ENCODE peak calls at places on chromosome 22, in four cellular contexts. One of them, this sample, is unnamed.

GRCh38 chr22:29011200-29011867 is 50.3 kb downstream of the C22orf31 start:
- DNase-seq in psoas muscle: no peak
- DNase-seq in tibial nerve: no peak
- DNase-seq in A549: no peak
- DNase-seq in this sample: no peak

GRCh38 chr22:35835267-35835997 is 117.8 kb downstream of the APOL5 start:
- DNase-seq in psoas muscle: no peak
- DNase-seq in tibial nerve: no peak
- DNase-seq in A549: no peak
- DNase-seq in this sample: peak

GRCh38 chr22:47452184-47452583 is 689.7 kb downstream of the TBC1D22A start:
- DNase-seq in psoas muscle: no peak
- DNase-seq in tibial nerve: no peak
- DNase-seq in A549: peak
- DNase-seq in this sample: no peak

GRCh38 chr22:20517422-20517821 is 10.0 kb downstream of the MED15 start:
- DNase-seq in psoas muscle: no peak
- DNase-seq in tibial nerve: no peak
- DNase-seq in A549: no peak
- DNase-seq in this sample: no peak

GRCh38 chr22:31893460-31893859 is 50.9 kb upstream of the YWHAH start:
- DNase-seq in psoas muscle: no peak
- DNase-seq in tibial nerve: no peak
- DNase-seq in A549: no peak
- DNase-seq in this sample: no peak

GRCh38 chr22:23556026-23556620 is 24.0 kb downstream of the IGLL1 start:
- DNase-seq in psoas muscle: no peak
- DNase-seq in tibial nerve: no peak
- DNase-seq in A549: no peak
- DNase-seq in this sample: no peak

GRCh38 chr22:29914991-29915390 is 32.0 kb downstream of the MTMR3 start:
- DNase-seq in psoas muscle: no peak
- DNase-seq in tibial nerve: no peak
- DNase-seq in A549: no peak
- DNase-seq in this sample: peak

GRCh38 chr22:20108757-20109230 is 7.1 kb upstream of the RANBP1 start:
- DNase-seq in psoas muscle: peak
- DNase-seq in tibial nerve: no peak
- DNase-seq in A549: no peak
- DNase-seq in this sample: no peak

GRCh38 chr22:23315341-23315917 is 135.1 kb downstream of the BCR start:
- DNase-seq in psoas muscle: no peak
- DNase-seq in tibial nerve: peak
- DNase-seq in A549: peak
- DNase-seq in this sample: peak

GRCh38 chr22:39624501-39624821 is 53.9 kb downstream of the CACNA1I start:
- DNase-seq in psoas muscle: no peak
- DNase-seq in tibial nerve: no peak
- DNase-seq in A549: no peak
- DNase-seq in this sample: no peak

GRCh38 chr22:22746963-22747933 is 102.8 kb downstream of the GGTLC2 start:
- DNase-seq in psoas muscle: no peak
- DNase-seq in tibial nerve: no peak
- DNase-seq in A549: no peak
- DNase-seq in this sample: no peak

GRCh38 chr22:20745177-20745576 is 28.7 kb upstream of the SERPIND1 start:
- DNase-seq in psoas muscle: no peak
- DNase-seq in tibial nerve: no peak
- DNase-seq in A549: no peak
- DNase-seq in this sample: no peak

GRCh38 chr22:21766933-21767462 is 31.4 kb upstream of the YPEL1 start:
- DNase-seq in psoas muscle: no peak
- DNase-seq in tibial nerve: no peak
- DNase-seq in A549: no peak
- DNase-seq in this sample: no peak

GRCh38 chr22:22520667-22521602 is 865 bp upstream of the ZNF280A start:
- DNase-seq in psoas muscle: no peak
- DNase-seq in tibial nerve: no peak
- DNase-seq in A549: no peak
- DNase-seq in this sample: peak

GRCh38 chr22:39748877-39749276 is 144.7 kb downstream of the ENTHD1 start:
- DNase-seq in psoas muscle: no peak
- DNase-seq in tibial nerve: no peak
- DNase-seq in A549: no peak
- DNase-seq in this sample: peak

GRCh38 chr22:30474683-30475424 is 3.0 kb upstream of the SEC14L3 start:
- DNase-seq in psoas muscle: no peak
- DNase-seq in tibial nerve: no peak
- DNase-seq in A549: no peak
- DNase-seq in this sample: no peak

GRCh38 chr22:22702874-22703570 is 58.6 kb downstream of the GGTLC2 start:
- DNase-seq in psoas muscle: no peak
- DNase-seq in tibial nerve: no peak
- DNase-seq in A549: no peak
- DNase-seq in this sample: no peak

GRCh38 chr22:36398602-36399472 is 11.1 kb upstream of the MYH9 start:
- DNase-seq in psoas muscle: no peak
- DNase-seq in tibial nerve: no peak
- DNase-seq in A549: no peak
- DNase-seq in this sample: peak

GRCh38 chr22:35467788-35468187 is 67.8 kb downstream of the MCM5 start:
- DNase-seq in psoas muscle: peak
- DNase-seq in tibial nerve: peak
- DNase-seq in A549: peak
- DNase-seq in this sample: peak

GRCh38 chr22:31544481-31545480 is 48.4 kb downstream of the SFI1 start:
- DNase-seq in psoas muscle: no peak
- DNase-seq in tibial nerve: no peak
- DNase-seq in A549: no peak
- DNase-seq in this sample: no peak

GRCh38 chr22:19800761-19801244 is 40.2 kb downstream of the TBX1 start:
- DNase-seq in psoas muscle: no peak
- DNase-seq in tibial nerve: no peak
- DNase-seq in A549: peak
- DNase-seq in this sample: peak

GRCh38 chr22:36291831-36292740 is 39.2 kb downstream of the APOL1 start:
- DNase-seq in psoas muscle: no peak
- DNase-seq in tibial nerve: no peak
- DNase-seq in A549: no peak
- DNase-seq in this sample: no peak

GRCh38 chr22:26479792-26480610 is 3.6 kb downstream of the HPS4 start:
- DNase-seq in psoas muscle: no peak
- DNase-seq in tibial nerve: no peak
- DNase-seq in A549: no peak
- DNase-seq in this sample: peak

GRCh38 chr22:34019190-34019845 is 99.0 kb upstream of the LARGE1 start:
- DNase-seq in psoas muscle: no peak
- DNase-seq in tibial nerve: no peak
- DNase-seq in A549: no peak
- DNase-seq in this sample: no peak

GRCh38 chr22:31250740-31251330 is 38.7 kb downstream of the LIMK2 start:
- DNase-seq in psoas muscle: no peak
- DNase-seq in tibial nerve: no peak
- DNase-seq in A549: no peak
- DNase-seq in this sample: peak

DNA sequence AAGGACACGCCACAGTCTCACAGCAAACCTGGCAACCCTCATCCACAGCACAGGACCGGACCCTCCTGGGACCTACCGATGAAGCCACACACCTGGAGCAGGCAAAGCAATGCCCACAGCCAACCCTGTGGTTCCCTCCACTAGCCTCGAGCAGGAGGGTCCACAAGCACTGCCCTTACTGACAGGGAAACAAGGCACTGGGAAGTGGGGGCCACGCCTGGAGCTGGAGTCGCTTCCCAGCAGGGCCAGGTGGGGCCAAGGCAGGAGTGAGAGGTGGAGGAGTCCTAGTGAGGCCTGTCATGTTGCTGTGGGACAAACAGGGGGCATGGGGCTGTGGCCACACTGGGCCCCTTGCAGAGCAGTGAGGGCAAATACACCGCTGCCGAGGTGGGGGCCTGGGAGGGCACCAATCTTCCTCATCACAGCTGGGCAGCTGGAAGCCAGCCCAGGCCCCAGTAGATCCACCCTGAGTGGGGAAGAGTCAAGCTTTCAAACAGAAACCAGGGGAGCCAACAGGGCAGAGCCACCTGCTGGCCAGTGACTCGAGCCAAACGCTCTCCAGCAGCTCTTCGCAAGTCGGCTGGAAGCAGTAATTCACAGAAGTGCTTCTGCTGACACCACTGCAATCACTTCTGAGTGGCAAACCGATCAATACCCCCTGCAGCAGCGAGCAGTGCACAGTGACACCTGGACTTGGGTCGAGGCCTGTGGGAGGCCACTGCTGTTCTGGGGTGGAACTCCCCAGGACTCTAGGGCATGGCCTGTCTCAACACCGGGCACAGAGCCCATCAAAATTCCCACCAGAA is 13.7 kb downstream of the SULT4A1 start:
- DNase-seq in psoas muscle: no peak
- DNase-seq in tibial nerve: no peak
- DNase-seq in A549: peak
- DNase-seq in this sample: peak
- TF ChIP-seq CTCF in psoas muscle: peak
- TF ChIP-seq CTCF in tibial nerve: no peak
- TF ChIP-seq CTCF in A549: peak
- TF ChIP-seq CTCF in this sample: peak

GRCh38 chr22:50202130-50202671 is 1.4 kb downstream of the SELENOO start:
- DNase-seq in psoas muscle: no peak
- DNase-seq in tibial nerve: no peak
- DNase-seq in A549: no peak
- DNase-seq in this sample: no peak
- H3K4me3 ChIP-seq in psoas muscle: peak
- H3K4me3 ChIP-seq in tibial nerve: peak
- H3K4me3 ChIP-seq in A549: peak
- H3K4me3 ChIP-seq in this sample: peak

GRCh38 chr22:41334215-41334614 is 32.9 kb downstream of the ZC3H7B start:
- DNase-seq in psoas muscle: peak
- DNase-seq in tibial nerve: no peak
- DNase-seq in A549: no peak
- DNase-seq in this sample: no peak
- TF ChIP-seq CTCF in psoas muscle: no peak
- TF ChIP-seq CTCF in tibial nerve: no peak
- TF ChIP-seq CTCF in A549: no peak
- TF ChIP-seq CTCF in this sample: no peak

GRCh38 chr22:46433318-46433717 is 97.8 kb downstream of the TRMU start:
- DNase-seq in psoas muscle: no peak
- DNase-seq in tibial nerve: no peak
- DNase-seq in A549: no peak
- DNase-seq in this sample: no peak

GRCh38 chr22:46429327-46429853 is 93.9 kb downstream of the TRMU start:
- DNase-seq in psoas muscle: no peak
- DNase-seq in tibial nerve: no peak
- DNase-seq in A549: no peak
- DNase-seq in this sample: no peak

GRCh38 chr22:46430961-46431838 is 95.7 kb downstream of the TRMU start:
- DNase-seq in psoas muscle: no peak
- DNase-seq in tibial nerve: no peak
- DNase-seq in A549: no peak
- DNase-seq in this sample: no peak

GRCh38 chr22:46428602-46429326 is 93.2 kb downstream of the TRMU start:
- DNase-seq in psoas muscle: no peak
- DNase-seq in tibial nerve: no peak
- DNase-seq in A549: no peak
- DNase-seq in this sample: no peak

DNA sequence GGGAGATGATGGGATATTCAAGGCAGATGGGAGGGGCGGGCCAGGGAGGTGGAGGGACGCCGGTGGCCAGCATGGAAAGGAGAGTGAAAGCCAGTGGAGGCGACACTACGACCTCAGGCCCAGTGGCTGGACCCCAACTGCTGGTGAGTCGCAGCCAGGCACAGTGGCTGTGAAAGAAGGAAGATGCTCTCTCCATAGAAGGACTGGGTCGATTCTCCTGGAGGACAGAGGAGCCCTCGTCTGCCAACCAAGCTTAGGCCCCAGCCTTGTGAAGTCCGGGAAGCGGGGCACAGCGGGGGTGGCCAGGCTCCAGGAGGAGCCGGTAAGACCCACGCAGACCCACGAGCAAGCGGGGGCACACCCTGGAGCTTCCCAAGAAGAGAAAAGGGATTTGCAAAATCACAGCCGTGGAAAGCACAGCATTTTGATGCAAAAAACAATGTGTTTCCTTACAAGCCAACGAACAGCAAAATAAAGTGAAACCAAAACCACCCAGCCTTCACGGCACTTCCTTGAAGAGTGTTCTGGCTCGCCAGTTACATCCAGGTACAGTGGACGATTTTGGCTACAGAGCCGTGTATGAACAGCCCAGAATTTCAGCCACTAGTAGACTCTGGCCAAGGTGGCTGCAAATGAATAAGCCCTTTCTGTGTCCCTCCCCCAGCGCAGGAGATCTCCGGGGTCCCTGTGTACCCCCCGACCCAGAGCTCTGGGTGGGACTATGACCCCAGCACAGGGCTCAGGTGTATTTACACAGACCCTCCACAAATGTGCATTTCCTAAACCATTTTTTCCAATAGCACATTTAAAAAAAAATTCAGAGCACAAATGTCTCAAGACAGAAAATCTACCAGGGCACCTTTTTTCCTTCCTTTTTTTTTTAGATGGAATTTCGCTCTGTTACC is 96.9 kb downstream of the TRMU start:
- DNase-seq in psoas muscle: no peak
- DNase-seq in tibial nerve: no peak
- DNase-seq in A549: no peak
- DNase-seq in this sample: peak
- H3K4me3 ChIP-seq in psoas muscle: peak
- H3K4me3 ChIP-seq in tibial nerve: no peak
- H3K4me3 ChIP-seq in A549: no peak
- H3K4me3 ChIP-seq in this sample: peak

GRCh38 chr22:38518620-38519019 is 12.5 kb upstream of the DDX17 start:
- DNase-seq in psoas muscle: no peak
- DNase-seq in tibial nerve: no peak
- DNase-seq in A549: no peak
- DNase-seq in this sample: no peak

DNA sequence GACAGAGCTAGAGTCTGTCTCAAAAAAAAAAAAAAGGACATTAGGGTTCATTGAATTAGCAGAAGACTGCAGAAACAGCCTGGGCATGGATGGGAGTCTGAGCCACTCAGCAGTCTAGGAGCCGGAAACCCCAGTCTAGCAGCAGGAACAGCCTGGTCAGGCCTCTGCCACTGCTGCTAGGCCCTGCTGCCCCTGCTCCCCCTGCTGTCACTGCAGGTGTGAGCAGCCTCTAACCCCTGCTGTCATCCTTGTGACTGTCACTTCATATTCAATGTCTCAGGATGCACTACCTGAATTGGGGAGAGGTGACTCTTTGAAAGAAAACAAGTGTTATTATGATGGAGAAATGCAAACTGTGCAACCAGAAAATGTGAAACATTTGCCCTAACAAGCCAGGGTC is 7.0 kb upstream of the DDX17 start:
- DNase-seq in psoas muscle: no peak
- DNase-seq in tibial nerve: no peak
- DNase-seq in A549: no peak
- DNase-seq in this sample: no peak
- TF ChIP-seq CTCF in psoas muscle: no peak
- TF ChIP-seq CTCF in tibial nerve: no peak
- TF ChIP-seq CTCF in A549: no peak
- TF ChIP-seq CTCF in this sample: no peak

GRCh38 chr22:50304528-50305392 is 2.7 kb downstream of the PLXNB2 start:
- DNase-seq in psoas muscle: no peak
- DNase-seq in tibial nerve: no peak
- DNase-seq in A549: peak
- DNase-seq in this sample: no peak
- H3K4me3 ChIP-seq in psoas muscle: peak
- H3K4me3 ChIP-seq in tibial nerve: peak
- H3K4me3 ChIP-seq in A549: peak
- H3K4me3 ChIP-seq in this sample: peak

GRCh38 chr22:37713761-37714160 is 16.9 kb downstream of the TRIOBP start:
- DNase-seq in psoas muscle: no peak
- DNase-seq in tibial nerve: no peak
- DNase-seq in A549: no peak
- DNase-seq in this sample: no peak
- TF ChIP-seq CTCF in psoas muscle: no peak
- TF ChIP-seq CTCF in tibial nerve: no peak
- TF ChIP-seq CTCF in A549: no peak
- TF ChIP-seq CTCF in this sample: no peak

This sample was measured in fibroblast of villous mesenchyme.